ENCODE peak calls at places on chromosomes 2 and 18, in four cellular contexts. G is neural crest cell, N is GM10248, S is gastrocnemius medialis. J is an unnamed sample.

GRCh38 chr2:17804358-17804757 is 11.9 kb upstream of the MSGN1 start:
- DNase-seq in G (no peak), S (no peak), N (peak; percentile 44), J (peak; percentile 31)

GRCh38 chr18:51051105-51051712 is 21.2 kb downstream of the SMAD4 start:
- DNase-seq in G (no peak), N (peak; percentile 30), S (no peak), J (no peak)

GRCh38 chr2:172100080-172101007 is 2.4 kb downstream of the DLX2 start:
- DNase-seq in G (peak; percentile 43), S (no peak), N (peak; percentile 20), J (peak; percentile 45)

GRCh38 chr2:219508933-219509779 is 5.1 kb upstream of the ASIC4 start:
- DNase-seq in N (no peak), G (no peak), S (no peak), J (no peak)

GRCh38 chr2:32425719-32426141 is 68.9 kb downstream of the BIRC6 start:
- DNase-seq in N (no peak), G (no peak), S (no peak), J (no peak)

GRCh38 chr2:230907361-230908093 is 17.5 kb downstream of the GPR55 start:
- DNase-seq in G (no peak), N (no peak), S (no peak), J (no peak)

GRCh38 chr2:24515335-24515734 is 24.3 kb downstream of the NCOA1 start:
- DNase-seq in G (no peak), N (no peak), S (no peak), J (no peak)

GRCh38 chr2:221166283-221166682 is 405.8 kb downstream of the EPHA4 start:
- DNase-seq in G (no peak), S (no peak), N (no peak), J (no peak)

GRCh38 chr2:120625865-120626560 is 109.7 kb upstream of the GLI2 start:
- DNase-seq in G (no peak), N (no peak), S (no peak), J (no peak)

GRCh38 chr2:109173311-109174171 is 44.5 kb downstream of the SH3RF3 start:
- DNase-seq in G (no peak), N (no peak), S (peak; percentile 82), J (no peak)

GRCh38 chr2:127634626-127635379 is 11.2 kb upstream of the GPR17 start:
- DNase-seq in N (no peak), S (no peak), G (no peak), J (no peak)

GRCh38 chr2:187655001-187655400 is 100.8 kb upstream of the TFPI start:
- DNase-seq in S (no peak), G (no peak), N (no peak), J (no peak)

GRCh38 chr2:82199493-82199852 is 1894.9 kb upstream of the LRRTM1 start:
- DNase-seq in G (no peak), S (no peak), N (no peak), J (no peak)

GRCh38 chr18:44842588-44843412 is 162.1 kb downstream of the SETBP1 start:
- DNase-seq in G (no peak), N (no peak), S (no peak), J (no peak)

GRCh38 chr18:56458770-56459450 is 179.5 kb downstream of the TXNL1 start:
- DNase-seq in S (no peak), G (no peak), N (no peak), J (no peak)

GRCh38 chr2:205043285-205043684 is 498.0 kb downstream of the PARD3B start:
- DNase-seq in N (no peak), S (no peak), G (no peak), J (no peak)
- TF ChIP-seq CTCF in N (no peak), S (no peak), G (no peak), J (no peak)

DNA sequence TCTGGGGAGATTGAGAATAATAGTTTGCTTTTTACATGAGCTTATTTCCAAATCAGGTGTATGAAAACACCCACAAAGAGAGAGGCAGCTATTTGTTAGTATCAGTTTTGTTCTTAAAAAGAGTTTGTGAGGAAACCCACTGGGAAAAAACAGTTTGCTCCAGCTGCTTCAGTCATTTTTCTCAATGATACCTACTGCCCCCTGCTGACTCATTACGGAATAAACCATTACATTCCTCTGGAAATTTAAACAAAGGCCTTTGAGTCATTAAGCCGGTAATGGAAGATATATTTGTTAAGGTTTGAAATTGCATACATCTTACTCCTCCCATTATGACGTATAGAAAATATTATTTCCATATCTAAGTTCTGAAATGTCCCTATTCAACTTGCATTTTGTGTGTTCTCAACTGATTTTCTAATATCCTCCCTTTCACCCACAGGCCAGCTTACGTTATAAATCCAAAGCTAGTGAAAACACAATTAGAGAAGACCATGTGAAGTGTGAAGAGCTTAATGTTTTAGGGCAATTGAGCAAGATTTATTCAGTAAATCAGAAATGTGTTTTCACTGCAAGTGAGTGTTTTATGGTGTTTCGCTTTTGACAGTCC is 761.6 kb downstream of the DSC3 start:
- DNase-seq in S (no peak), G (peak; percentile 56), N (no peak), J (no peak)
- TF ChIP-seq CTCF in S (no peak), G (peak; percentile 83), N (peak; percentile 54), J (peak; percentile 48)

GRCh38 chr2:11129598-11130449 is 25.4 kb upstream of the SLC66A3 start:
- DNase-seq in S (no peak), N (peak; percentile 76), G (peak; percentile 79), J (peak; percentile 74)
- TF ChIP-seq CTCF in S (no peak), N (peak; percentile 45), G (peak; percentile 67), J (peak; percentile 9)

GRCh38 chr18:61816071-61816470 is 76.7 kb downstream of the RNF152 start:
- DNase-seq in S (no peak), G (no peak), N (no peak), J (no peak)
- TF ChIP-seq CTCF in S (no peak), G (no peak), N (no peak), J (no peak)

GRCh38 chr2:184119920-184120820 is 478.2 kb upstream of the ZNF804A start:
- DNase-seq in N (no peak), S (no peak), G (no peak), J (no peak)

DNA sequence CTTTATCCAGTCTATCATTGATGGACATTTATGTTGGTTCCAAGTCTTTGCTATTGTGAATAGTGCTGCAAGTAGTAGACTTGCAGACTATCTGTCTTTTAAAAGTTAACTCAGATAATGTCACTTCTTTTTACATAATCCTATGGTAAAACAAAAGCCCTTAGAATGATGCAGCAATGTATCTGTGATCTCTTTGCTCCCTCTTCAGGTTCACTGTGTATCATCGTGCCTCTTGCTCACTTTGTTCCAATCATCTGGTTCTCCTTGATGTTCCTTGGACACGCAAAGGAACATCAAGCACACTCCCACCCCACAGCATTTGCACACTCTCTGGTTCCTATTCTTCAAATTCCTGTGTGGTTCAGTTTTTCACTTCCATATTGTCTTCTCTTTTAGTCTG is 472.5 kb upstream of the ZNF804A start:
- DNase-seq in S (no peak), N (no peak), G (no peak), J (no peak)
- TF ChIP-seq CTCF in S (no peak), N (no peak), G (no peak), J (no peak)

DNA sequence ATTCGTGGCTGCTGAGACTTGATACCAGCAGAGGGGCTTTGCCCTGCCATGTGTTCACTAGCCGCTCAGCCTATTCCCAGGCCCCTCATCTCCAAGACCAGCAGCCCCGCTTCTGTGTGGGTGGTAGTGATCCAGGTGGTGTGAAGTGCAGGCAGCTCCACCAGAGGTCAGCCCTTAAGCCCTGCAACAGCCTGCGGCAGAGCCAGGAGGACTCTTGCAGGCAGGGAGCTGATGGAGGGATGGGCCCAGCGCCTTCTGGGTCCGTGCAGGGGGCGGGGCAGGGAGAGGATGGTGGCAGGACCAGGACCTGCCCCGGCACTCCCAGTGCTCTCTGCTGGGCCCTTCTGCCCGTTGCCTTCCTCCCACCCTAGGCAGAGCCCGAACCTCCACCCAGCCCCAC is 162.0 kb downstream of the SH3BP4 start:
- DNase-seq in S (no peak), G (no peak), N (no peak), J (no peak)
- TF ChIP-seq CTCF in S (no peak), G (no peak), N (no peak), J (no peak)

GRCh38 chr2:11685906-11686470 is 16.0 kb upstream of the NTSR2 start:
- DNase-seq in G (no peak), N (no peak), S (no peak), J (no peak)

GRCh38 chr2:11684894-11685460 is 15.0 kb upstream of the NTSR2 start:
- DNase-seq in G (no peak), N (no peak), S (no peak), J (no peak)

GRCh38 chr2:11691071-11691660 is 21.2 kb upstream of the NTSR2 start:
- DNase-seq in S (no peak), G (no peak), N (no peak), J (no peak)

GRCh38 chr2:11687736-11688135 is 17.7 kb upstream of the NTSR2 start:
- DNase-seq in N (no peak), S (peak; percentile 75), G (no peak), J (no peak)

GRCh38 chr2:11688222-11689069 is 18.5 kb upstream of the NTSR2 start:
- DNase-seq in S (peak; percentile 79), N (peak; percentile 80), G (peak; percentile 90), J (peak; percentile 80)
- TF ChIP-seq CTCF in S (peak; percentile 92), N (peak; percentile 83), G (peak; percentile 96), J (peak; percentile 71)

DNA sequence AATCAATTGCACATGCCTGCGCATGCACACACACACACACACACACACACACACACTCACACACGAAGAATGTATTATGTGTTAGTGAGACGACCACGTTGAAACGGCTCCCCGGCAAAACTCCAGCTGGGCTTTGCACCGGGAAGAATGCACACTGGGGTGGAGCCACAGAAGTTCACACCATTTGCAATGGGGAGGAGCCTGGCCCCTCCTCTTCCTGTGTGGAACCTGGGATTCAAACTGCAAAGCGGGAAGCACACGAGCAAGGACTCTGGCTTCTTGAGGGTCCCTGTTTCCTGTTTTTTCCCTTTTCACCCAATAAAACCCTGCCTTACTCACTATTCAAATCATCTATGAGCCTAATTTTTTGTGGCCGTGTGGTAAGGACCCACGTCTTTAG is 304.0 kb upstream of the TMEFF2 start:
- DNase-seq in G (no peak), N (no peak), S (no peak), J (no peak)
- TF ChIP-seq CTCF in G (no peak), N (no peak), S (no peak), J (no peak)

DNA sequence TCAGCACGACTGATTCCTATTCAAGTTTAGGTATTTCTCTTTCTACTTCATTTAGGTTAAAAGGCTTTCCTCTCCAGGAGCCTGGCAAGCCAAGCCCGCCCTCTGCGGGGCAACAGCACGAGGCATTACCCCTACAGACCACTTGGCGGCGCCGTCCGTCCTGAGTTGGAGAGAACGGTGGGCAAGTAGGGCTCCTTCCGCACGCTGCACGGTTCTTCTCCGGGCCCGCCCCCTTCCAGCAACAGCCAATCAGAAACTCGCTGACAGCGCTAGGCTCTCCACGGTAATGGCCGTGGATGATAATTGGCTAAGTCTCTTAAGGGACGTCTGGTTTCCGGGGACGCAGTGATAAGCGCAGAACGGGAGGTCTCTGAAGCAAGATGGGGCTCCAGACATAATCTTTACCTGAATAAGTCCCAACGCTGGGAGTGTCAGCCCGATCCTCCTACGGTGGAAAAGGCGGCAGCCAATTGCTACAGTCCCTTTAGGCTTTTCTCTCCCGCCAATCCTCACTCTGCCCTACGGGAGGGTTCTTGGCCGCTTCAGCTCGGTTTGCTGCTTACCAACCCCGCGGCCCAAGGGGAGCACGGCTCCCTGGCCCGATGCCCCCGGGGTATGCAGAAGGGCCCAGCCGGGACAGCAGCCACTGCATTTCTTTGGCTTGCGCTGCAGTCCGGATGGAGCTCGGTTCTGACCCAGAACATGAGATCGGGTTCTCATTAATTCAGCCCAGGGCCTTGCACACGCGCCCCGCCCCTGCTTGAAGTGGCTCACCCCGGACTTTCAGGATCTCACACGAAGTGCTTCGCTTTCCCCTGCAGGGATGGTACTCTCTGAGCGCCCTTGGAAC is 206.9 kb upstream of the PKDCC start:
- DNase-seq in S (peak; percentile 94), G (peak; percentile 99), N (peak; percentile 94), J (peak; percentile 91)
- TF ChIP-seq CTCF in S (peak; percentile 99), G (peak; percentile 97), N (peak; percentile 99), J (peak; percentile 95)

J was measured in GM20000.